ENCODE peak calls at places on chromosomes 11 and 22, in nine cellular contexts. B is IMR-90, X is colonic mucosa, Z is astrocyte of the spinal cord, E is LNCaP clone FGC, J is heart left ventricle, K is brain microvascular endothelial cell, H is epithelial cell of esophagus, Y is lower lobe of right lung. R is an unnamed sample.
A peak's percentile ranks its signal among the peaks of the same experiment; 100 is the strongest.

GRCh38 chr11:6251120-6251733 is 8.4 kb upstream of the CCKBR start:
- DNase-seq in B (peak; percentile 75), X (peak; percentile 74), Z (peak; percentile 69), E (peak; percentile 41), J (peak; percentile 55), K (peak; percentile 80), H (peak; percentile 79), Y (peak; percentile 80), R (peak; percentile 85)

GRCh38 chr22:37045958-37046357 is 5.6 kb upstream of the KCTD17 start:
- DNase-seq in B (peak; percentile 62), X (no peak), Z (peak; percentile 29), E (no peak), J (no peak), K (peak; percentile 44), H (peak; percentile 44), Y (no peak), R (peak; percentile 50)

GRCh38 chr11:73223998-73224730 is 6.1 kb downstream of the P2RY2 start:
- DNase-seq in B (no peak), X (no peak), Z (no peak), E (no peak), J (no peak), K (no peak), H (no peak), Y (peak; percentile 27), R (no peak)

GRCh38 chr11:103109818-103110388 is 677 bp downstream of the DYNC2H1 start:
- DNase-seq in B (no peak), X (peak; percentile 17), Z (peak; percentile 29), E (no peak), J (peak; percentile 19), K (peak; percentile 28), H (no peak), Y (no peak), R (peak; percentile 20)

GRCh38 chr11:10303558-10304363 is 1.1 kb upstream of the ADM start:
- DNase-seq in B (peak; percentile 68), X (peak; percentile 71), Z (peak; percentile 67), E (no peak), J (no peak), K (peak; percentile 52), H (peak; percentile 90), Y (peak; percentile 65), R (peak; percentile 41)

GRCh38 chr11:124108158-124108557 is 7.1 kb upstream of the VWA5A start:
- DNase-seq in B (peak; percentile 15), X (no peak), Z (peak; percentile 55), E (no peak), J (no peak), K (no peak), H (peak; percentile 47), Y (no peak), R (peak; percentile 34)

GRCh38 chr11:68340784-68341556 is 28.6 kb downstream of the LRP5 start:
- DNase-seq in B (no peak), X (no peak), Z (peak; percentile 59), E (no peak), J (no peak), K (no peak), H (peak; percentile 51), Y (no peak), R (no peak)

GRCh38 chr11:27786331-27786730 is 86.1 kb upstream of the BDNF start:
- DNase-seq in B (no peak), X (no peak), Z (no peak), E (no peak), J (no peak), K (no peak), H (no peak), Y (no peak), R (no peak)

GRCh38 chr11:72712876-72713275 is 38.7 kb upstream of the PDE2A start:
- DNase-seq in B (no peak), X (no peak), Z (no peak), E (no peak), J (no peak), K (no peak), H (no peak), Y (peak; percentile 67), R (no peak)

GRCh38 chr22:38177926-38178604 is 3.6 kb downstream of the PLA2G6 start:
- DNase-seq in B (peak; percentile 89), X (peak; percentile 67), Z (peak; percentile 81), E (peak; percentile 92), J (no peak), K (peak; percentile 87), H (peak; percentile 79), Y (peak; percentile 48), R (peak; percentile 67)

GRCh38 chr11:69131644-69132300 is 24.0 kb upstream of the SMIM38 start:
- DNase-seq in B (peak; percentile 70), X (peak; percentile 85), Z (peak; percentile 68), E (peak; percentile 63), J (peak; percentile 70), K (peak; percentile 53), H (peak; percentile 88), Y (peak; percentile 84), R (peak; percentile 91)

GRCh38 chr22:23504522-23504921 is 75.6 kb downstream of the IGLL1 start:
- DNase-seq in B (no peak), X (no peak), Z (no peak), E (no peak), J (no peak), K (no peak), H (no peak), Y (peak; percentile 27), R (no peak)

GRCh38 chr22:48350456-48350855 is 1477.2 kb downstream of the BRD1 start:
- DNase-seq in B (no peak), X (no peak), Z (no peak), E (no peak), J (no peak), K (no peak), H (no peak), Y (no peak), R (peak; percentile 71)

GRCh38 chr22:29343313-29343805 is 27.9 kb upstream of the RASL10A start:
- DNase-seq in B (peak; percentile 40), X (no peak), Z (peak; percentile 74), E (no peak), J (peak; percentile 75), K (no peak), H (peak; percentile 66), Y (peak; percentile 75), R (peak; percentile 18)

GRCh38 chr22:25054943-25055511 is 102.5 kb downstream of the KIAA1671 start:
- DNase-seq in B (no peak), X (no peak), Z (no peak), E (no peak), J (no peak), K (no peak), H (peak; percentile 54), Y (no peak), R (no peak)

GRCh38 chr22:49527611-49528419 is 299.9 kb downstream of the BRD1 start:
- DNase-seq in B (no peak), X (no peak), Z (no peak), E (no peak), J (no peak), K (no peak), H (no peak), Y (no peak), R (no peak)

DNA sequence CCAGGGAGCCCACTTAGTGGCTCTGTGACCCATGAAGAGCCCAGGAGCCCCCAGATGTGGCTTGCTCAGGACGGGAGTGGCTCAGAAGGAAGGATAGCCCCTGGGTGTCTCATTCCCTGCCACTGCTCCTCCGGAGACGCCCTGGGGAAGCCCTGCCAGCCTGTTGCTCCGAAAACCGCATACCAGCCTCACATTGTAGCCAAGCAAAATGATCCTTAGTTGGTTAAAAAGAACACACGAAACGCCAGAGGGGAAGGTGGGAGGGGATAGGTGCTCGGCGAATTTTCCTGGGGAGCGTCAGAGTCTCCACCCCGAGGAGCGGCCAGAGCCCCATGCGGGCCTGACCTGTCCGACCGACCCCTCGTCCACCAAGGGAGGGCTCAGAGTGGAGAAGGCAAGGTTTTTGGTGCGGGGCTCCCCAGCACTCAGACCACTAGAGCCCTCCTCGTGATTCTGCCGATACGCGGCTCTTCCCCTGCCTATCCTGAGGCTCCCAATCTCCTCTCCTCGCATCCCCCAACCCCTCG is 39.5 kb downstream of the DIXDC1 start:
- DNase-seq in B (no peak), X (no peak), Z (peak; percentile 17), E (no peak), J (peak; percentile 23), K (no peak), H (peak; percentile 37), Y (peak; percentile 44), R (no peak)
- H3K4me3 ChIP-seq in B (peak overlapping the region; percentile 17), X (peak overlapping the region; percentile 46), Z (peak overlapping the region; percentile 75), E (no peak overlapping the region), J (peak overlapping the region; percentile 60), K (peak overlapping the region; percentile 76), H (peak overlapping the region; percentile 50), Y (peak overlapping the region; percentile 69), R (peak overlapping the region; percentile 85)

GRCh38 chr11:5178046-5178837 is 22.2 kb downstream of the OR51V1 start:
- DNase-seq in B (no peak), X (no peak), Z (no peak), E (no peak), J (no peak), K (no peak), H (no peak), Y (no peak), R (no peak)
- H3K4me3 ChIP-seq in B (no peak overlapping the region), X (no peak overlapping the region), Z (no peak overlapping the region), E (no peak overlapping the region), J (no peak overlapping the region), K (no peak overlapping the region), H (no peak overlapping the region), Y (no peak overlapping the region), R (no peak overlapping the region)

DNA sequence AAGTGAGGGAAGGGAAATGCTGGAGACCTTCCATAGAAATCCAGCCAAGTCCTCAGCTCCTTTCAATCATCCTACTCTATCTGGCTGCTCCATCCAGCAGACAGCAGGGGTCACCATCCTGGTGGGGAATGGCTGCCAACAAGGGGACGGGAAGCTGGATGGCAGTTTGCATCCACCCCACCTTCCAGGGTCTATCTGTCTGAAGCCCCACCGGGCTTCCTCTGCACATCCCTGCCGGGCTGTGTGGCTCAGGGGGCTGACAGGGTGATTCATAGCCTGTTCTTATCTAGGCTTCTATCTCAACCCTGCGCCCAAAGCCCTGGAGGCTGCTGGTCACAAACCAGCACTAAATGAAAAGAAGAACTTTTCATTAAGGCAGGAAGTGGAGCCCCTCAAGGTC is 1.1 kb downstream of the SYTL2 start:
- DNase-seq in B (no peak), X (peak; percentile 58), Z (no peak), E (no peak), J (no peak), K (peak; percentile 36), H (no peak), Y (no peak), R (peak; percentile 52)
- H3K4me3 ChIP-seq in B (peak overlapping the region; percentile 75), X (peak overlapping the region; percentile 76), Z (peak overlapping the region; percentile 56), E (no peak overlapping the region), J (peak overlapping the region; percentile 68), K (peak overlapping the region; percentile 61), H (no peak overlapping the region), Y (peak overlapping the region; percentile 69), R (peak overlapping the region; percentile 55)

DNA sequence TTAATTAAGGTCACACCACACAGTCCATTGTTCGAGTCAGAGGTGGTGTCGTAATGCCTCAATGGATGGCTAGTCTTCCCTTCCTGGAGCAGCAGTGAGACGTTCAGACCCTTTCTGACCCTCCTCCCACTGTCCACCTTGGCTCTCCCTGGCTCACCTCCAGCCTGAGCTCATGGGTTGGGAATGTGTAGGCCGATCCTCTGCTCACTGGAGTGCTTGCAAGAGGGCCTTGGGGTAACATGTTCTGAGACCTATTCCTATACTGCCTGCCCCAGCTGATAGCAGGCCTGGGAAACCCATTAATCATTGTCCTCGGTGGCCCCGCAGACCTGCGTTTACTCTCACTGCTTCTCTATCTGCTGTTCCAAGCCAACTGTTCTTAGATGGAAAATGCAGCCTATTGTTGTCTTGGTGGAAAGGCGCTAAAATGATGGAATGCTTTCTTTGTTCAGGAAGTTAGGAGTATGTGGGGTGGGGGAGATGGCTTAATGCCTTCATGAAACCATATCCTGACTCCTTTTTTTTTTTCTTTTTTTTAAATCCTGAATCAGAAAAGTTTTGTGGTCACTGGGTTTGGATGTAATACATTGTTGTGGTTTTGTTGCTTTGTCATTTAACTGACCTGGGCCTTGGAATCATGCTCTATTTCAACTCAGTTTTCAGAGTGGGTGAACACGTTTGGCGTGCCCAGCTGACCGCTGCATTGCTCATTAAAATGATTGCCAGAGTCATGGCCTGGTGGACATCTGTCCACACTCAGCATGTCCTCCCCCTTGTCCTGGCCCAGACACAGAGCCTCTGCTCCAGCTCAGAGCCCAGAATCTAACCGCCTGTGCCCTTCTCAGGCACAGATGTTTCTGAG is 72.5 kb downstream of the MICAL2 start:
- DNase-seq in B (peak; percentile 98), X (no peak), Z (peak; percentile 98), E (no peak), J (peak; percentile 79), K (peak; percentile 97), H (peak; percentile 91), Y (no peak), R (no peak)
- H3K4me3 ChIP-seq in B (no peak overlapping the region), X (no peak overlapping the region), Z (no peak overlapping the region), E (no peak overlapping the region), J (no peak overlapping the region), K (no peak overlapping the region), H (no peak overlapping the region), Y (no peak overlapping the region), R (no peak overlapping the region)